ENCODE peak calls at places on chromosomes 16 and 17, in four cellular contexts. A is HuH-7, S is HAP-1, G is kidney. D is an unnamed sample.

GRCh38 chr16:49593423-49594040 is 219.9 kb downstream of the C16orf78 start:
- DNase-seq in G (no peak), S (peak; percentile 9), A (no peak), D (no peak)

GRCh38 chr17:17151962-17152361 is 54.2 kb downstream of the PLD6 start:
- DNase-seq in A (no peak), G (peak; percentile 91), S (no peak), D (peak; percentile 94)

GRCh38 chr16:278863-279366 is 1.5 kb upstream of the ARHGDIG start:
- DNase-seq in S (no peak), A (peak; percentile 49), G (no peak), D (peak; percentile 92)

GRCh38 chr16:88701541-88702363 is 4.5 kb downstream of the RNF166 start:
- DNase-seq in S (no peak), A (no peak), G (no peak), D (no peak)

GRCh38 chr16:2063861-2064260 is 16.1 kb downstream of the TSC2 start:
- DNase-seq in G (no peak), S (no peak), A (no peak), D (no peak)

GRCh38 chr17:45752246-45752645 is 31.9 kb upstream of the CRHR1 start:
- DNase-seq in S (no peak), G (peak; percentile 15), A (no peak), D (no peak)

GRCh38 chr16:8776193-8776592 is 21.2 kb downstream of the TMEM186 start:
- DNase-seq in G (no peak), S (no peak), A (no peak), D (no peak)

GRCh38 chr16:14186007-14186953 is 115.2 kb downstream of the MRTFB start:
- DNase-seq in A (no peak), G (peak; percentile 76), S (no peak), D (no peak)

GRCh38 chr17:20086416-20087074 is 77.4 kb downstream of the SPECC1 start:
- DNase-seq in G (no peak), A (no peak), S (no peak), D (no peak)

GRCh38 chr16:90035902-90036301 is 16.6 kb upstream of the DBNDD1 start:
- DNase-seq in A (no peak), G (no peak), S (no peak), D (no peak)

GRCh38 chr16:9610727-9611126 is 519.3 kb downstream of the HAPSTR1 start:
- DNase-seq in A (no peak), G (no peak), S (no peak), D (no peak)

GRCh38 chr17:66348605-66349165 is 46.3 kb downstream of the PRKCA start:
- DNase-seq in A (no peak), G (no peak), S (peak; percentile 25), D (peak; percentile 39)

GRCh38 chr17:38768417-38768816 is 15.9 kb downstream of the PSMB3 start:
- DNase-seq in G (no peak), S (no peak), A (no peak), D (no peak)

GRCh38 chr17:39754958-39755549 is 17.3 kb downstream of the GRB7 start:
- DNase-seq in S (no peak), A (no peak), G (no peak), D (no peak)

D was measured in H54.